ENCODE peak calls at places on chromosome 10, in six cellular contexts. T is heart left ventricle, X is endodermal cell, E is heart right ventricle, L is OCI-LY7, B is stomach. O is an unnamed sample. For H3K36me3 and H3K9me3, the result is how much of the 10 kb centered on the place peaks cover.

GRCh38 chr10:48464121-48464870 is 140.6 kb downstream of the ARHGAP22 start:
- DNase-seq in B (peak), E (no peak), L (no peak), T (no peak), X (peak), O (no peak)

GRCh38 chr10:125016611-125017202 is 74.8 kb downstream of the ZRANB1 start:
- DNase-seq in B (no peak), L (no peak), E (peak), X (no peak), T (peak), O (no peak)

GRCh38 chr10:124524991-124525653 is 63.5 kb downstream of the LHPP start:
- DNase-seq in L (no peak), T (peak), B (peak), E (peak), X (peak), O (peak)

GRCh38 chr10:129601737-129602136 is 134.7 kb downstream of the MGMT start:
- DNase-seq in X (peak), T (no peak), B (no peak), L (no peak), E (no peak), O (no peak)

GRCh38 chr10:7333995-7334964 is 76.6 kb downstream of the SFMBT2 start:
- DNase-seq in T (no peak), X (peak), E (no peak), B (no peak), L (no peak), O (no peak)

GRCh38 chr10:63267414-63268138 is 134.4 kb downstream of the NRBF2 start:
- DNase-seq in E (no peak), T (no peak), B (no peak), L (peak), X (peak), O (no peak)

GRCh38 chr10:113576853-113577252 is 24.0 kb downstream of the HABP2 start:
- DNase-seq in B (no peak), L (no peak), E (no peak), T (no peak), X (peak), O (no peak)

GRCh38 chr10:44010873-44011602 is 362.4 kb upstream of the ZNF32 start:
- DNase-seq in B (no peak), E (no peak), X (no peak), L (peak), T (no peak), O (no peak)

GRCh38 chr10:122659651-122660050 is 40.0 kb downstream of the C10orf120 start:
- DNase-seq in E (no peak), T (no peak), B (no peak), X (no peak), L (no peak), O (no peak)

GRCh38 chr10:47094636-47095035 is 183.4 kb downstream of the PTPN20 start:
- DNase-seq in B (no peak), X (no peak), E (no peak), L (no peak), T (no peak), O (no peak)

GRCh38 chr10:80284522-80284921 is 4.9 kb downstream of the MAT1A start:
- DNase-seq in T (no peak), L (no peak), X (no peak), E (no peak), B (no peak), O (no peak)
- H3K4me3 ChIP-seq in T (no peak), L (no peak), X (no peak), E (no peak), B (no peak), O (no peak)

GRCh38 chr10:127190427-127190826 is 6.0 kb downstream of the INSYN2A start:
- DNase-seq in T (no peak), L (no peak), X (no peak), E (no peak), B (no peak), O (no peak)

GRCh38 chr10:127182161-127182560 is 14.2 kb downstream of the INSYN2A start:
- DNase-seq in L (no peak), E (no peak), B (no peak), T (no peak), X (no peak), O (no peak)

GRCh38 chr10:127186846-127187245 is 9.5 kb downstream of the INSYN2A start:
- DNase-seq in X (no peak), T (no peak), L (no peak), B (no peak), E (no peak), O (no peak)

DNA sequence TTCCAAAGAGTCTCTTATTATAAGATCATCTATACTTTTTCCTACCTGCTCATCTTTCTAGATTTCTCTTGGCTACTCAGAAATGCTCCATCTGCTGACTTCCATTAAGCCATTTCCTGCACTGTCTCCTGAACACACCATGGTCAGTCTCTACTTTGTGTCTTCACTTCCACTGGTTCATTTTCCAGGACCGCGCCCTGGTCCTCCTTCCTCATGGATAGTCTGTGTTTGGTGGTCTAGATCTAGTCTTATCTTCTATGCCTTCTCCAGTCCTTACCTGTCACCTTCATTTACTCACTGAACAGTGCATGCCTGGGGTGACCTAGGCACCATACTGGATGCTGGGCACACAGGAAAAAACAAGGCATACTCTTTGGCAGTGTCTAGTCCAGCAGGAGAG is 11.8 kb downstream of the INSYN2A start:
- DNase-seq in B (no peak), L (no peak), E (no peak), X (no peak), T (no peak), O (no peak)
- H3K36me3 ChIP-seq in B (under half), L (under half), E (under half), X (under half), T (under half), O (under half)

GRCh38 chr10:1677307-1677939 is 59.9 kb downstream of the ADARB2 start:
- DNase-seq in E (no peak), X (no peak), L (peak), B (no peak), T (no peak), O (no peak)
- H3K9me3 ChIP-seq in E (under half), X (under half), L (under half), B (under half), T (under half), O (under half)

DNA sequence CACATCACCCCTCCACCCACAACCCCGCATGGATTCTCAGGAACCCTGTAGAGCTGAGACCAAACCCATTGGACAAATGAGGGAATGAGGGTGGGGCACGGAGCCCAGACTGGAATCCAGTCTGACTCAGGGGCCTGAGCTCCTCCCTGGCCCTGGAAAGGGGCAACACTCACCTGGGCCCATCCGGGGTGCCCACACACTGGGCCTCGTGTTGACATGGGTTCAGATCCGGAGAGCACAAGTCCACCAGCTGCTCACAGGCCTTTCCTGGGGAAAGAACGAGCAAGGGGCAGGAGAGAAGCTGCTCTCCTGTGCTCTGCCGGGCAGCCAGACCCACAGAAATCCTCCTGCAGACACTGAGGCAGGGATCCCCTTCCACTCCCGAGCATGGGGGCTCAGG is 172.2 kb downstream of the SLIT1 start:
- DNase-seq in T (no peak), L (no peak), X (no peak), E (no peak), B (peak), O (no peak)
- H3K4me3 ChIP-seq in T (no peak), L (no peak), X (no peak), E (no peak), B (no peak), O (no peak)

GRCh38 chr10:23386052-23386451 is 41.5 kb upstream of the C10orf67 start:
- DNase-seq in X (no peak), E (no peak), B (no peak), T (no peak), L (no peak), O (no peak)
- H3K36me3 ChIP-seq in X (under half), E (under half), B (under half), T (under half), L (under half), O (under half)

DNA sequence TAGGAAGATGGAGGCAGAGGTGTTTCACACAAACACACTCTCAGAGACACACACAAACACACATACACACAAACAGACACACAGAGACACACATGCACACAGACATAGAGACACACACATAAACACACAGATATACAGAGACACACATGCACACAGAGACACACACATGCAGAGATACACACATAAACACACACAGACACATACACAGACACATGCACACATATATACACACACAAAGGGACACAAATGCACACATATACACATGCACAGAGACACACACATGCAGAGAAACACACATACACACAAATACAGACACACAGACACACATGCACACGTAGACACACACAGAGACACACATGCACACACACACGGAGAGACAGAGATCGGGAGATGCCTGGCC is 163.3 kb downstream of the TCERG1L start:
- DNase-seq in E (no peak), T (no peak), L (no peak), X (no peak), B (no peak), O (no peak)
- H3K9me3 ChIP-seq in E (under half), T (under half), L (under half), X (under half), B (under half), O (under half)

GRCh38 chr10:13704969-13705368 is 118.2 kb downstream of the PRPF18 start:
- DNase-seq in L (no peak), T (no peak), X (no peak), B (no peak), E (no peak), O (no peak)

GRCh38 chr10:13707156-13707881 is 120.6 kb downstream of the PRPF18 start:
- DNase-seq in X (peak), B (peak), T (peak), E (peak), L (no peak), O (peak)

GRCh38 chr10:13706604-13707003 is 119.8 kb downstream of the PRPF18 start:
- DNase-seq in X (no peak), B (no peak), L (no peak), E (no peak), T (no peak), O (no peak)

GRCh38 chr10:13705526-13706169 is 118.9 kb downstream of the PRPF18 start:
- DNase-seq in B (no peak), L (no peak), T (no peak), X (no peak), E (no peak), O (no peak)

DNA sequence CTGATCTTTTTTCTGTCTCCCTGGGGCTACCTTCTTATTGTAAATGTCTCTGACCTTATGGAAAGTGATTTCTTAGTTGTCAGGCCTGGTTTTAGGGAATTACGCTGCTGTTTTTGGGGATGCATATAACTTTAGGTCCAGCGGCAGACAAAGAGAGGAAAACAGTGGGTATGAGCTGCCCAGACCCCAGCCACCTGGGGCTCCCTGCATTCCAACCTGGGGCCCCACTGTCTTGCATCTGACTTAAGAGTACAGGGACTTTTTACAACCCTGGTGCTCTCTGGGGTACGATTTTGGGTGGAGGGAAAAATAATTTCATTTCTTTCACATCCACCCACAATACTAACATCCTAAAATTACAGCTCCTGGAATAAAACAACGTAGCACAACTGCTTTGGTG is 119.4 kb downstream of the PRPF18 start:
- DNase-seq in T (no peak), E (no peak), X (no peak), L (no peak), B (no peak), O (no peak)
- H3K4me3 ChIP-seq in T (peak), E (peak), X (peak), L (no peak), B (peak), O (peak)

GRCh38 chr10:97459933-97460332 is 14.0 kb downstream of the ZDHHC16 start:
- DNase-seq in T (peak), L (no peak), E (no peak), B (no peak), X (no peak), O (no peak)
- H3K36me3 ChIP-seq in T (half or more), L (half or more), E (half or more), B (half or more), X (half or more), O (half or more)

O was measured in lower lobe of right lung.